ENCODE peak calls at places on chromosome 16, in four cellular contexts. N is K562, H is A549, C is HepG2. J is an unnamed sample.

GRCh38 chr16:68380676-68381362 is 67.5 kb downstream of the SMPD3 start:
- DNase-seq in N (no peak), H (no peak), C (no peak), J (no peak)

GRCh38 chr16:12062343-12063003 is 85.9 kb downstream of the SNX29 start:
- DNase-seq in N (no peak), H (no peak), C (no peak), J (no peak)

GRCh38 chr16:19884611-19885455 is at the start of gene GPRC5B:
- DNase-seq in N (peak), H (peak), C (no peak), J (peak)

GRCh38 chr16:69476920-69477418 is 52.5 kb downstream of the CYB5B start:
- DNase-seq in N (peak), H (peak), C (peak), J (no peak)

GRCh38 chr16:15051387-15051951 is 4.4 kb downstream of the NTAN1 start:
- DNase-seq in N (no peak), H (no peak), C (no peak), J (no peak)

GRCh38 chr16:29665294-29666077 is 2.4 kb downstream of the SPN start:
- DNase-seq in N (no peak), H (no peak), C (no peak), J (no peak)

GRCh38 chr16:88940196-88941050 is 36.6 kb downstream of the CBFA2T3 start:
- DNase-seq in N (no peak), H (peak), C (no peak), J (peak)

GRCh38 chr16:57770361-57770760 is 31.9 kb downstream of the KIFC3 start:
- DNase-seq in N (no peak), H (no peak), C (no peak), J (no peak)

GRCh38 chr16:70349783-70350182 is 3.1 kb downstream of the DDX19A start:
- DNase-seq in N (no peak), H (no peak), C (no peak), J (no peak)

GRCh38 chr16:84541999-84542876 is 37.8 kb upstream of the MEAK7 start:
- DNase-seq in N (no peak), H (no peak), C (no peak), J (no peak)

GRCh38 chr16:57721765-57722499 is 13.6 kb upstream of the KATNB1 start:
- DNase-seq in N (no peak), H (no peak), C (no peak), J (no peak)

GRCh38 chr16:66479661-66480264 is 52.7 kb downstream of the BEAN1 start:
- DNase-seq in N (no peak), H (no peak), C (no peak), J (no peak)

GRCh38 chr16:19883296-19883951 is 1.2 kb downstream of the GPRC5B start:
- DNase-seq in N (peak), H (no peak), C (no peak), J (peak)

GRCh38 chr16:88464447-88465318 is 11.6 kb downstream of the ZFPM1 start:
- DNase-seq in N (peak), H (no peak), C (no peak), J (no peak)

GRCh38 chr16:83345846-83346245 is 461.9 kb upstream of the HSBP1 start:
- DNase-seq in N (no peak), H (no peak), C (no peak), J (no peak)

GRCh38 chr16:71467810-71468209 is 5.8 kb upstream of the ZNF23 start:
- DNase-seq in N (peak), H (no peak), C (peak), J (peak)

GRCh38 chr16:2966043-2966802 is 2.1 kb downstream of the KREMEN2 start:
- DNase-seq in N (no peak), H (no peak), C (no peak), J (peak)

GRCh38 chr16:20879175-20880053 is 20.7 kb downstream of the DCUN1D3 start:
- DNase-seq in N (no peak), H (peak), C (peak), J (no peak)

GRCh38 chr16:30340621-30341020 is 14.5 kb downstream of the CD2BP2 start:
- DNase-seq in N (no peak), H (no peak), C (no peak), J (no peak)

GRCh38 chr16:79897444-79898146 is 297.1 kb upstream of the MAF start:
- DNase-seq in N (peak), H (peak), C (peak), J (no peak)

GRCh38 chr16:85659805-85660511 is 28.8 kb downstream of the GINS2 start:
- DNase-seq in N (peak), H (peak), C (peak), J (peak)

GRCh38 chr16:48384305-48384981 is 770 bp downstream of the SIAH1 start:
- DNase-seq in N (peak), H (peak), C (peak), J (peak)

GRCh38 chr16:85401370-85401916 is 211.7 kb upstream of the GSE1 start:
- DNase-seq in N (no peak), H (no peak), C (no peak), J (peak)

GRCh38 chr16:21001262-21001661 is 100.7 kb downstream of the LYRM1 start:
- DNase-seq in N (peak), H (peak), C (peak), J (peak)

GRCh38 chr16:73846292-73846849 is 450.2 kb upstream of the PSMD7 start:
- DNase-seq in N (no peak), H (no peak), C (no peak), J (peak)

GRCh38 chr16:66984902-66985311 is 3.5 kb upstream of the CES4A start:
- DNase-seq in N (no peak), H (no peak), C (no peak), J (no peak)

GRCh38 chr16:50888486-50889261 is 146.8 kb downstream of the CYLD start:
- DNase-seq in N (no peak), H (no peak), C (no peak), J (no peak)

GRCh38 chr16:57325458-57325857 is 33.1 kb upstream of the CCL22 start:
- DNase-seq in N (no peak), H (no peak), C (peak), J (no peak)

GRCh38 chr16:70304892-70305448 is 6.0 kb downstream of the DDX19B start:
- DNase-seq in N (no peak), H (no peak), C (no peak), J (no peak)

GRCh38 chr16:24125199-24125598 is 130.9 kb upstream of the CACNG3 start:
- DNase-seq in N (no peak), H (no peak), C (no peak), J (no peak)

GRCh38 chr16:47779201-47780016 is 318.3 kb downstream of the PHKB start:
- DNase-seq in N (peak), H (peak), C (no peak), J (no peak)

GRCh38 chr16:7605812-7606211 is 273.2 kb downstream of the RBFOX1 start:
- DNase-seq in N (no peak), H (no peak), C (no peak), J (no peak)

GRCh38 chr16:89031715-89032659 is 55.0 kb upstream of the CBFA2T3 start:
- DNase-seq in N (no peak), H (no peak), C (no peak), J (no peak)

GRCh38 chr16:56860226-56861020 is 4.6 kb upstream of the SLC12A3 start:
- DNase-seq in N (no peak), H (no peak), C (peak), J (no peak)

GRCh38 chr16:67460961-67461360 is 20.0 kb downstream of the ATP6V0D1 start:
- DNase-seq in N (no peak), H (no peak), C (no peak), J (no peak)

GRCh38 chr16:53775821-53776431 is 72.0 kb downstream of the FTO start:
- DNase-seq in N (no peak), H (peak), C (peak), J (no peak)

GRCh38 chr16:27269300-27270150 is 953 bp upstream of the NSMCE1 start:
- DNase-seq in N (no peak), H (no peak), C (peak), J (no peak)

GRCh38 chr16:27264151-27264550 is 4.4 kb downstream of the NSMCE1 start:
- DNase-seq in N (no peak), H (no peak), C (peak), J (no peak)

GRCh38 chr16:27268376-27269299 is at the start of gene NSMCE1:
- DNase-seq in N (peak), H (peak), C (peak), J (peak)

GRCh38 chr16:27265982-27266381 is 2.6 kb downstream of the NSMCE1 start:
- DNase-seq in N (no peak), H (no peak), C (no peak), J (no peak)

DNA sequence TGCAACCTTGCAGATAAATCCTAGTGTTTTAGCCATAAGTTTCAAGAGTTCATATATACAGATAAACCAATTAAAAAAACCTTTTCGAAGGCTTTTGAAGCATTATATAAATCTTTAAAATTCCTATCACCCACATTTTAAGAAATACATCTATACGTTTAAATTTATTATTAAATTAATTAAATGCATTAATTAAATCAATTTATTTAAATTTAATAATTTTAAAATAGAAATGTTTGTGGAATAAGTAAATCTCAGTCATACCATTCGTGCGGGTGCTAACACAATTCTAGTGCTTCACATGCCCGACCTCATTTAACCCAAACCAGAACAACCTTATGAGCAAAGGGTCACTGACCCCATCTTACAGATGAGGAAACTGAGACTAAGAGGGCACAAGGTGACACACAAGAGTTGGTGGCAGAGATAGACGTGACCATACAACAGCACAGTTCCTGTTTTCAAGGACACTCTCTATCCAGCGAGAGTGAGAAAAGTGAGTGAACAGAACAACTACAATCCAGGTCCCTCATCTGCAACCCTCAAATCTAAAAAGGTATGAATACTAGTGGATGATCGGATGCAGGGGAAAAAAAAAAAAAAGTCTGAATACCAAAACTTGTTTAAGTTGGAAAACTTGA is 1.4 kb downstream of the NSMCE1 start:
- DNase-seq in N (no peak), H (no peak), C (no peak), J (no peak)
- TF ChIP-seq NR3C1 in N (no peak), H (no peak), C (no peak), J (no peak)

GRCh38 chr16:4558026-4558425 is 1.9 kb downstream of the C16orf96 start:
- DNase-seq in N (peak), H (no peak), C (no peak), J (no peak)
- TF ChIP-seq NR3C1 in N (no peak), H (no peak), C (no peak), J (no peak)

GRCh38 chr16:87163637-87164036 is 153.6 kb downstream of the C16orf95 start:
- DNase-seq in N (no peak), H (no peak), C (no peak), J (no peak)

GRCh38 chr16:87160218-87160617 is 157.0 kb downstream of the C16orf95 start:
- DNase-seq in N (no peak), H (no peak), C (no peak), J (no peak)

GRCh38 chr16:87165151-87165550 is 152.0 kb downstream of the C16orf95 start:
- DNase-seq in N (no peak), H (no peak), C (no peak), J (no peak)

GRCh38 chr16:87160752-87161337 is 156.3 kb downstream of the C16orf95 start:
- DNase-seq in N (no peak), H (no peak), C (no peak), J (no peak)

DNA sequence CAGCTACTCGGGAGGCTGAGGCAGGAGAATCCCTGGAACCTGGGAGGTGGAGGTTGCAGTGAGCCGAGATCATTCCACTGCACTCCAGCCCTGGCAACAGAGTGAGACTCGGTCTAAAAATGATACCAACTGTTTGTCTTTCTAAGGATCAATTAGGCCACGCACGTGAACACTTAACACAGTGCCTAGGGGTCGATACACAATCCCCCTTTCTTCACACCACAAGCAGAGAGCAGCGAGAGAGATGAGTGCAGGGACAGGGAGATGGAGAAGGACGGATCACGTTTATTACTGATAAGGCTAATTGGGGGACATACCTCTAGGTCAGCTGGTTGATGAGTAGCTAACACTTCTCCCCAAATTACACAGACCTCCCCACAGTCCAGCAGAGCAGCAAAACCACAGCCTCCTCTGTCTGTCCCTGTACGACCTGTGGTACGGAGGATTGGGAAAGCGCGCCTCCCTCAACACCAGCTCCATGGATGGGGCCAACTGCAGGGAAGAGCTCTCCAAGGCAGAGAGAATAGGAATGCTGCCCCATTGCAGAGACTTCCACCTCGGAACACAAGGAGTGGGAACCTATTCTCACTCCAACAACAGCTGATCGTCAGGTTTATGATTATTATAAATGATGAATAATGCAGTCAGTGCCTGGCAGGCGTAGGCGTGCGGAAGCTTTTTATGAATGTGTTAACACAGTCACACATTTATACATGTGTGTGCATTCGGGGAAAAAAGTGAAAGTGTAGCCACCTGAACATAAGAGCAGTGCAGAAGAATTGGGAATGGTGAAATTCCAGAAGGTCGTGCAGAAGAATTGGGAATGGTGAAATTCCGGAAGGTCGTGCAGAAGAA is 155.1 kb downstream of the C16orf95 start:
- DNase-seq in N (no peak), H (no peak), C (no peak), J (no peak)
- TF ChIP-seq NR3C1 in N (no peak), H (no peak), C (no peak), J (no peak)

GRCh38 chr16:5621826-5622225 is 524.2 kb upstream of the EEF2KMT start:
- DNase-seq in N (no peak), H (no peak), C (no peak), J (no peak)

GRCh38 chr16:5619314-5619713 is 521.7 kb upstream of the EEF2KMT start:
- DNase-seq in N (no peak), H (no peak), C (no peak), J (no peak)

GRCh38 chr16:5616841-5617240 is 519.2 kb upstream of the EEF2KMT start:
- DNase-seq in N (no peak), H (no peak), C (no peak), J (no peak)

GRCh38 chr16:5615868-5616642 is 518.5 kb upstream of the EEF2KMT start:
- DNase-seq in N (peak), H (peak), C (peak), J (peak)
- TF ChIP-seq NR3C1 in N (no peak), H (no peak), C (no peak), J (no peak)

DNA sequence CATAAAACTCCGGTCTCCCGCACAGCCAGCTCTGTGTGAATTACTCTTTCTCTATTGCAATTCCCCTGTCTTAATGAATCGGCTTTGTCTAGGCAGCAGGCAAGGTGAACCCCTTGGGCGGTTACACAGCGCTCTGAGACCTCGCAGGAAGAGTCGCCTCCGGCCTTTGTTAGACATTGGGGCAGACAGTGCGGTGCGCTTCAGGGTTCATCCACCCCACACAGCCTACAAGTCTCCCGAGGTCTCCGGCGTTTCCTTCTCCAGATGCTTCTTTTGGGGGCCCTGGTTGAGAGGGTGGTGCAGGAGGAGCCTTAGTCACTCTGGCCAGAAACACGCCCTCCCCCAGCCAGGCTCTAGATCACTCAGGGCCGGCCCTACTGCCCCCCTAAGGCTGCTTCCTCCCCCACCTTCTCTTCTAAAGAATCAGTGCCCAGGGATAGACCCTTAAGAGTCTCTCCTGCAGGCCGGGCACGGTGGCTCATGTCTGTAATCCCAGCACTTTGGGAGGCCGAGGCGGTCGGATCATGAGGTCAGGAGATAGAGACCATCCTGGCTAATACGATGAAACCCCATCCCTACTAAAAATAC is 1.7 kb upstream of the MSRB1 start:
- DNase-seq in N (peak), H (no peak), C (no peak), J (no peak)
- TF ChIP-seq NR3C1 in N (no peak), H (no peak), C (no peak), J (no peak)

DNA sequence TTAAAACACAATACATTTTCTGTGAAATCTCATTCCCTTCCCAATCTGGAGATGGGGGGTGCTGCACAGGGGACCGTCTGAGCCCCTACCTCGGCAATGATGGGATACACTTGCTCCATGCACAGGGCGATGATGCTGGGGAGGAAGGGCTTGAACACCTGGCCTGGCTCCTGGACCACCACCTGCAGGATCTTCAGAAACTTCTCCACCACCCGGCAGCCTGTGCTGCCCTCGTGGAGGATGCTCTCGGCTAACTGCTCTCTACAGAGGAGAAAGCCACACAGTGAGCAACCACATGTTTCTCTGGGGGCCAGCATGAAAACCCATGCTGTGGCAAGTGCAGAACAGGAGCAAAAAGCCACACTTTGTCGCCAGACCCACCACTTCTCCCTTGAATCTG is 42.4 kb upstream of the GSG1L start:
- DNase-seq in N (no peak), H (no peak), C (no peak), J (no peak)
- TF ChIP-seq NR3C1 in N (no peak), H (no peak), C (no peak), J (no peak)

DNA sequence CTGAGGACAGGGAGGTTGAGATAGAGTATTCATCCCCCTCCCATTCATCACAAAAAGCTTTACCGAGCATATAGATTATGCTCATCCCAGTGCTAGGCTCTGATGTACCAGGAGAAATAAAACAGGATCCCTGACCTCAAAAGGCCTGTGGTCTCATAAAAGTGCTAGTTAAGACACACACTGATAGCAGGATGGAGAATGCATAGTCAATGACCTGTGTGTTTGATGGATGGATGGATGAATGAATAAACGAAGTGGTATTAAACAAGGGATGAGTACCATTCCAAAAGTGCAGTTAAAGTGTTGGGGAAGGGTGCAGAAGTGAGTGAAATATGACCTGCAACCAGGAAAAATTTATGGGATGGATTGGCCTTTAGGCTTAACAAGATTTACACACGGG is 133.9 kb upstream of the NUDT7 start:
- DNase-seq in N (no peak), H (no peak), C (no peak), J (no peak)
- TF ChIP-seq NR3C1 in N (no peak), H (no peak), C (no peak), J (no peak)